ENCODE peak calls at places on chromosome 19, in eight cellular contexts. J is Peyer's patch, D is body of pancreas, A is IMR-90, P is adrenal gland, Q is vagina, G is ovary, V is breast epithelium. F is an unnamed sample.

GRCh38 chr19:1855828-1856255 is 7.5 kb downstream of the KLF16 start:
- DNase-seq in D (peak), J (no peak), A (peak), P (no peak), Q (no peak), G (no peak), V (no peak), F (no peak)

GRCh38 chr19:47232422-47233211 is 1.6 kb upstream of the BBC3 start:
- DNase-seq in G (no peak), J (no peak), P (no peak), A (peak), D (peak), Q (no peak), V (peak), F (no peak)

GRCh38 chr19:46913198-46913851 is 52.5 kb downstream of the ARHGAP35 start:
- DNase-seq in J (no peak), P (no peak), Q (no peak), D (no peak), G (no peak), A (no peak), V (no peak), F (no peak)

GRCh38 chr19:1509589-1510441 is 3.0 kb downstream of the ADAMTSL5 start:
- DNase-seq in D (no peak), A (no peak), Q (no peak), G (no peak), V (no peak), P (no peak), J (no peak), F (no peak)

GRCh38 chr19:3518669-3519068 is 12.6 kb downstream of the FZR1 start:
- DNase-seq in G (no peak), P (no peak), V (no peak), J (no peak), A (no peak), Q (no peak), D (no peak), F (no peak)

GRCh38 chr19:44847144-44848035 is 1.3 kb downstream of the NECTIN2 start:
- DNase-seq in J (peak), A (peak), V (peak), D (peak), P (peak), G (peak), Q (no peak), F (peak)

GRCh38 chr19:20271215-20271926 is 104.4 kb downstream of the ZNF486 start:
- DNase-seq in J (no peak), D (no peak), G (no peak), V (no peak), P (no peak), Q (no peak), A (no peak), F (no peak)

GRCh38 chr19:16035601-16036297 is 40.5 kb upstream of the TPM4 start:
- DNase-seq in V (no peak), Q (no peak), D (no peak), G (no peak), A (no peak), P (no peak), J (no peak), F (peak)

GRCh38 chr19:11130824-11131455 is 24.6 kb downstream of the SPC24 start:
- DNase-seq in A (peak), V (peak), D (peak), J (peak), P (peak), G (peak), Q (no peak), F (peak)

GRCh38 chr19:28701491-28701890 is 511.5 kb downstream of the UQCRFS1 start:
- DNase-seq in V (no peak), P (no peak), D (no peak), Q (no peak), G (no peak), A (no peak), J (no peak), F (no peak)

GRCh38 chr19:42553292-42554045 is 25.2 kb upstream of the CEACAM1 start:
- DNase-seq in A (peak), V (no peak), P (no peak), J (no peak), D (no peak), G (no peak), Q (no peak), F (no peak)

GRCh38 chr19:45451181-45451849 is 16.5 kb upstream of the FOSB start:
- DNase-seq in J (peak), V (peak), Q (no peak), G (no peak), D (peak), P (no peak), A (peak), F (peak)

GRCh38 chr19:45069056-45069455 is 7.2 kb downstream of the ZNF296 start:
- DNase-seq in V (peak), P (peak), Q (no peak), G (no peak), D (no peak), J (peak), A (no peak), F (no peak)

GRCh38 chr19:38862321-38863059 is 12.7 kb upstream of the HNRNPL start:
- DNase-seq in Q (no peak), P (peak), D (peak), G (no peak), J (no peak), A (no peak), V (peak), F (peak)

GRCh38 chr19:46786236-46787039 is 2.0 kb downstream of the SLC1A5 start:
- DNase-seq in V (peak), P (peak), G (peak), Q (peak), D (peak), J (peak), A (peak), F (peak)

GRCh38 chr19:48999481-49000325 is 6.0 kb downstream of the RUVBL2 start:
- DNase-seq in J (peak), V (no peak), Q (no peak), P (no peak), A (peak), D (peak), G (no peak), F (no peak)

GRCh38 chr19:13002389-13002898 is 7.2 kb downstream of the NFIX start:
- DNase-seq in J (no peak), Q (no peak), P (no peak), G (no peak), A (no peak), V (peak), D (peak), F (peak)

GRCh38 chr19:17420267-17420924 is 549 bp downstream of the MVB12A start:
- DNase-seq in A (no peak), V (peak), P (peak), D (peak), J (peak), G (peak), Q (no peak), F (peak)

GRCh38 chr19:23699521-23699860 is 12.5 kb upstream of the ZNF675 start:
- DNase-seq in V (no peak), G (no peak), Q (no peak), P (no peak), J (no peak), D (no peak), A (no peak), F (no peak)

GRCh38 chr19:8355631-8356402 is 8.1 kb upstream of the ANGPTL4 start:
- DNase-seq in J (no peak), D (peak), P (no peak), A (peak), Q (no peak), V (peak), G (no peak), F (no peak)

GRCh38 chr19:46824887-46825730 is 25.5 kb downstream of the AP2S1 start:
- DNase-seq in V (no peak), A (no peak), D (no peak), G (no peak), Q (no peak), J (no peak), P (no peak), F (no peak)

GRCh38 chr19:48342841-48343540 is 17.6 kb downstream of the EMP3 start:
- DNase-seq in G (no peak), A (peak), Q (no peak), V (no peak), J (no peak), P (no peak), D (no peak), F (no peak)

GRCh38 chr19:9848060-9848459 is 12.9 kb downstream of the PIN1 start:
- DNase-seq in V (no peak), D (no peak), J (no peak), G (no peak), Q (no peak), A (no peak), P (no peak), F (no peak)

GRCh38 chr19:17052439-17052838 is 22.8 kb downstream of the HAUS8 start:
- DNase-seq in P (peak), Q (no peak), A (peak), G (no peak), J (no peak), V (no peak), D (peak), F (no peak)

GRCh38 chr19:32638625-32639024 is 36.4 kb downstream of the ANKRD27 start:
- DNase-seq in D (no peak), Q (no peak), G (no peak), J (no peak), P (no peak), V (no peak), A (no peak), F (no peak)
- TF ChIP-seq POLR2A in D (no peak), Q (no peak), G (no peak), J (no peak), P (no peak), V (no peak), A (no peak), F (no peak)

DNA sequence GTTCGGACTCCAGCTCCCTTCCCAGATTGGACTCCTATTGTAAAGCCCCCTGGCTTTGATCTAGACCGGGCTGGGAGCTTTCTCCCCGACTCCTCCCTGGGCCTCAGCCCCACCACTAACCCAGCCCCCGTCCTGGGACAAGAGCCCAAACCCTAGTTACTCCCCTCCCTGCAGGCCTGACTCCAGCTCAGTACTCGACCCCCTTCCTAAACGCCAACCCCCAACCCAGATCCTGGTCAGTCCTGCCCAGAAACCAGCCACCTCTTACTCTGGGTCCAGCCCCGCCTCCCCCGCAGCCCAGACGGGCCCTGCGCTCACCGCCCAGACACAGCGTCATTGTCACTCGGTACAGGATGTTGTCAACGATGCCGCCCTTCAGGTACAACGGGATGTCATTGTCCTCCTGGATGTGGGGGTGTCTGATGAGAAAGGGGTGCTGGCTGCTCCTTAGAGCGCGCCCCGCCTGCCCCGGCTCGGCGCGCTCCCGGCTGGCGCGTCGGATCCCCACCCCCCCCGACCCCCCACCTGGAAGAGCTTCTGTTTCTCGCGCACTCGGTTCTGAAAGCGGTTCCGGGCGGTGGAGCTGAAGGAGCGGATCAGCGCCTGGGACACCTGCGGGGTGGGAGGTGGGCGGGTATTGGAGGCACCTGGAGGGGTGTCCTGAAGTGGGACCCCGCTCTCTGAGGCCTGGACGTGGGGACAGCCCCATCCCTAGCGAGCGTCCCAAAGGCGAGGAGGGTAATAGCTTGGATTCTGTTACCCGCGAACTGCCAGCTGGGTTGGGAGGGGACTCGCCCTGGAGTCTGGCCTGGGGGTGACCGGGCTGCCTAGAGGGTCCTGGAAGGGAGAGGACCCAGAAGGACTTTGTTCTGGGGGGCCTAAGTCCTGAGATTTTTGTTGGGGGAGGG is 849 bp downstream of the COX7A1 start:
- DNase-seq in P (peak), J (no peak), G (peak), D (peak), Q (no peak), A (no peak), V (peak), F (peak)
- TF ChIP-seq POLR2A in P (peak), J (no peak), G (no peak), D (peak), Q (no peak), A (no peak), V (peak), F (no peak)

GRCh38 chr19:54207908-54208783 is 7.5 kb downstream of the RPS9 start:
- DNase-seq in Q (no peak), D (peak), A (peak), G (peak), V (peak), J (no peak), P (peak), F (peak)

GRCh38 chr19:54211214-54211613 is 10.6 kb downstream of the RPS9 start:
- DNase-seq in J (no peak), V (no peak), Q (no peak), G (no peak), P (no peak), D (no peak), A (no peak), F (no peak)

GRCh38 chr19:54209748-54210494 is 9.3 kb downstream of the RPS9 start:
- DNase-seq in J (peak), D (peak), V (peak), Q (no peak), P (peak), A (peak), G (peak), F (peak)

GRCh38 chr19:54208784-54209057 is 8.1 kb downstream of the RPS9 start:
- DNase-seq in J (no peak), Q (no peak), D (no peak), V (no peak), P (no peak), A (no peak), G (no peak), F (no peak)

GRCh38 chr19:54209058-54209747 is 8.5 kb downstream of the RPS9 start:
- DNase-seq in G (peak), V (no peak), A (no peak), J (no peak), Q (no peak), D (no peak), P (no peak), F (no peak)
- TF ChIP-seq POLR2A in G (no peak), V (no peak), A (no peak), J (no peak), Q (no peak), D (no peak), P (no peak), F (no peak)

DNA sequence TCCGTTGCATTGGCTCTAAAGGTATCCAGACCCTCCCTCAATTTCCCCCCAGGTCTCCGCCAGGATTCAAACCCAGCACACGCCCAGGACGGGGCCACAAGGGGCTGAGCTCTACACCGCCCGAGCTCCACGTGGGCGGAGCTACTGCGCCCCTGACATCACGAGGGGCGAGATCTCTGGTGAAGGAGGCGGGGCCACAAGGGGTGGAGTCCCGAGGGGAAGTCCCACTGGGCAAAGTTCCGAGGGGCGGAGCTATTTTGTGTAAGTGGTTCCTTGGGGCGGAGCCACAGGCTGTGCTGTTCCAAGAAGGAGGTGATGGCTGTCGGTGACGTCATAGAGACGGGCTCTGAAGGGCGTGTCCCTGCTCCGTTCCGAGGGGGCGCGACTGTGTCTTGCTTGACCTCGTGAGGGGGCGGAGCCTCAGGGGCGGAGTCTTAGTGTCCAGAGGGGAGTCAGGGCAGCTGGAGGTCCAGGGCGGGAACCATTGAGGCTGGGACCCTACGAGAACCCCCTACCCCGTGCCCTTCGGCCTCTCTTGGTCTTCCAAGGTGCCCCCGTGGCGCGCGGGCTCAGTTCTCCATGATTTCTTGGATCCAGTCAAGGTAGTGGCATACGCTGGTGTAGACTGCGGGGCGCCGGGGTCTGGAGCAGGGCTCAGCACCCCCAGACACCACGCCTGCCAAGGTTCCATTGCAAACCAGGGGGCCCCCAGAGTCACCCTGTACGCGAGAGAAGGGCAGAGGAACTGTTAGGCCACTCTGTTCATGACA is 1.3 kb upstream of the KLK8 start:
- DNase-seq in Q (no peak), J (no peak), D (peak), G (peak), A (no peak), V (peak), P (no peak), F (peak)
- TF ChIP-seq POLR2A in Q (no peak), J (no peak), D (no peak), G (no peak), A (no peak), V (no peak), P (no peak), F (no peak)

DNA sequence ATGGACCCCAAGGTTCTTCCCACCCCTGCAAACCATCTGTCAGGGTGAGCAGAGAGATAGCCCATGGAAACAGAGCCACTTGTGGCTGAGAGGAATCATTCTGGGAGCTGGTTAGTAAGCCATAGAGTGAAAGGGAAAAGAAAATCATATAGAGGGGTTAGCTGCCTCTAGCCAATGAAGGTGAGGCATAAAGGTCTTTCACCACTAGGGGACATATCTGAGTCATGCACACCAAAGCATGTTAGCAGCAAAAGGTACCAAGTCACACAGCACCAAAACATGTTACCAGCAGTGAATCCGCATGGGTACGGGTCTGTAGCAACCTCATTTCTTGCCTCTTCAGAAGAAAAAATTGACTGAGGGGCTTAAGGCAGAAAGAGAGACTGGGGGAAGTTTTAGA is 76.7 kb upstream of the ZNF43 start:
- DNase-seq in J (no peak), D (no peak), A (no peak), Q (no peak), P (no peak), V (no peak), G (no peak), F (no peak)
- TF ChIP-seq POLR2A in J (no peak), D (no peak), A (no peak), Q (no peak), P (no peak), V (no peak), G (no peak), F (no peak)

F was measured in sigmoid colon.